ENCODE peak calls at places on chromosomes 6 and 20, in six cellular contexts. U is activated T-cell treated with anti-CD3 and anti-CD28 coated beads, Interleukin-2, amount 50 U/mL, for 72 hours; M is GM13976; E is stimulated activated CD8-positive, alpha-beta memory T cell treated with anti-CD3 and anti-CD28 coated beads, Interleukin-7, amount 100 ng/mL, for 4 hours; G is pancreas; S is ACHN. H is an unnamed sample.

GRCh38 chr20:25470045-25470444 is 62.6 kb downstream of the GINS1 start:
- DNase-seq in U (peak; percentile 44), M (peak; percentile 77), E (no peak), G (peak; percentile 56), S (peak; percentile 33), H (peak; percentile 46)

GRCh38 chr20:2349801-2350200 is 30.9 kb upstream of the TGM6 start:
- DNase-seq in U (no peak), M (no peak), E (no peak), G (no peak), S (no peak), H (no peak)

GRCh38 chr6:40845588-40845987 is 193.4 kb downstream of the UNC5CL start:
- DNase-seq in U (peak; percentile 13), M (peak; percentile 17), E (no peak), G (peak; percentile 52), S (peak; percentile 38), H (peak; percentile 12)

GRCh38 chr20:2405693-2406065 is 25.0 kb downstream of the TGM6 start:
- DNase-seq in U (no peak), M (no peak), E (no peak), G (no peak), S (no peak), H (no peak)

GRCh38 chr20:37622728-37623127 is 71.1 kb upstream of the CTNNBL1 start:
- DNase-seq in U (no peak), M (no peak), E (no peak), G (no peak), S (no peak), H (no peak)

GRCh38 chr6:163416380-163416629 is 1.8 kb downstream of the QKI start:
- DNase-seq in U (no peak), M (no peak), E (no peak), G (no peak), S (no peak), H (no peak)

GRCh38 chr6:34143196-34143883 is 2.5 kb downstream of the GRM4 start:
- DNase-seq in U (no peak), M (no peak), E (no peak), G (no peak), S (no peak), H (no peak)

GRCh38 chr6:156410649-156411048 is 366.5 kb upstream of the ARID1B start:
- DNase-seq in U (no peak), M (no peak), E (no peak), G (no peak), S (no peak), H (no peak)

GRCh38 chr6:44180886-44181285 is 22.3 kb downstream of the CAPN11 start:
- DNase-seq in U (no peak), M (peak; percentile 23), E (no peak), G (no peak), S (peak; percentile 19), H (no peak)

H was measured in germinal center.